ENCODE peak calls at places on chromosomes 7 and 10, in six cellular contexts. T is endothelial cell; U is activated CD8-positive, alpha-beta T cell treated with anti-CD3 and anti-CD28 coated beads for 36 hours; Q is NCI-H1436; G is substantia nigra; B is astrocyte of the hippocampus. M is an unnamed sample.
A peak's percentile ranks its signal among the peaks of the same experiment; 100 is the strongest.

GRCh38 chr7:100171840-100172239 is 3.4 kb upstream of the GAL3ST4 start:
- DNase-seq in U (no peak), B (no peak), T (no peak), Q (no peak), G (no peak), M (no peak)

GRCh38 chr7:116180302-116180701 is 30.0 kb upstream of the TES start:
- DNase-seq in G (no peak), B (peak; percentile 68), T (peak; percentile 20), U (peak; percentile 18), Q (peak; percentile 0), M (no peak)

GRCh38 chr10:132109341-132110072 is 43.8 kb downstream of the JAKMIP3 start:
- DNase-seq in T (no peak), Q (no peak), B (no peak), U (no peak), G (no peak), M (no peak)

GRCh38 chr7:35605760-35606159 is 89.2 kb downstream of the HERPUD2 start:
- DNase-seq in T (no peak), U (no peak), G (no peak), B (peak; percentile 43), Q (no peak), M (no peak)

GRCh38 chr7:157411580-157411979 is 74.8 kb downstream of the DNAJB6 start:
- DNase-seq in U (peak; percentile 49), B (peak; percentile 29), T (no peak), G (no peak), Q (no peak), M (peak; percentile 81)

GRCh38 chr7:1769286-1770200 is 99.5 kb downstream of the ELFN1 start:
- DNase-seq in B (no peak), Q (no peak), G (no peak), U (no peak), T (no peak), M (no peak)

GRCh38 chr10:125414998-125415397 is 254.6 kb upstream of the CTBP2 start:
- DNase-seq in T (no peak), Q (no peak), U (no peak), B (no peak), G (no peak), M (no peak)

GRCh38 chr10:132306951-132307751 is 599 bp downstream of the STK32C start:
- DNase-seq in B (peak; percentile 32), Q (peak; percentile 67), T (peak; percentile 37), U (peak; percentile 46), G (no peak), M (peak; percentile 22)

GRCh38 chr7:47195641-47196040 is 386.3 kb downstream of the TNS3 start:
- DNase-seq in Q (no peak), B (no peak), T (peak; percentile 14), U (no peak), G (no peak), M (no peak)

GRCh38 chr7:153385502-153385901 is 626.0 kb downstream of the ACTR3B start:
- DNase-seq in U (no peak), B (no peak), Q (no peak), G (no peak), T (no peak), M (no peak)

GRCh38 chr7:27697861-27698430 is 35.3 kb upstream of the HIBADH start:
- DNase-seq in G (no peak), T (no peak), B (peak; percentile 28), Q (no peak), U (peak; percentile 34), M (no peak)

GRCh38 chr10:4683137-4683536 is 142.9 kb upstream of the AKR1E2 start:
- DNase-seq in U (no peak), G (no peak), B (no peak), T (no peak), Q (no peak), M (no peak)

GRCh38 chr10:77922551-77923179 is 3.9 kb downstream of the DLG5 start:
- DNase-seq in T (no peak), B (no peak), G (no peak), Q (no peak), U (no peak), M (no peak)

GRCh38 chr10:4131407-4132215 is 346.6 kb upstream of the KLF6 start:
- DNase-seq in U (peak; percentile 57), Q (no peak), G (no peak), B (peak; percentile 62), T (no peak), M (no peak)

GRCh38 chr10:12971001-12971788 is 30.3 kb downstream of the CCDC3 start:
- DNase-seq in Q (no peak), B (no peak), T (no peak), U (no peak), G (no peak), M (no peak)

GRCh38 chr10:3890602-3891352 is 105.8 kb upstream of the KLF6 start:
- DNase-seq in B (no peak), U (no peak), G (no peak), T (no peak), Q (no peak), M (no peak)

GRCh38 chr7:6675807-6676405 is 30.8 kb downstream of the ZNF12 start:
- DNase-seq in U (no peak), B (no peak), T (no peak), G (no peak), Q (no peak), M (no peak)

GRCh38 chr7:2118056-2118455 is 114.7 kb downstream of the MAD1L1 start:
- DNase-seq in B (no peak), G (no peak), U (no peak), T (no peak), Q (no peak), M (no peak)

GRCh38 chr7:93914581-93915066 is 6.9 kb upstream of the GNG11 start:
- DNase-seq in T (no peak), G (no peak), U (no peak), B (peak; percentile 29), Q (no peak), M (no peak)

GRCh38 chr7:37033141-37033540 is 308.8 kb upstream of the AOAH start:
- DNase-seq in U (no peak), G (no peak), Q (no peak), T (no peak), B (no peak), M (no peak)

GRCh38 chr10:100879741-100880360 is 32.9 kb upstream of the SLF2 start:
- DNase-seq in B (no peak), T (peak; percentile 46), U (no peak), G (no peak), Q (no peak), M (no peak)

GRCh38 chr7:46153951-46154787 is 233.1 kb upstream of the IGFBP3 start:
- DNase-seq in B (peak; percentile 31), T (no peak), G (no peak), U (peak; percentile 2), Q (no peak), M (no peak)

GRCh38 chr10:133247681-133248333 is 10.2 kb downstream of the VENTX start:
- DNase-seq in U (no peak), Q (no peak), B (no peak), G (no peak), T (no peak), M (no peak)